ENCODE peak calls at places on chromosomes 4 and X, in four cellular contexts. N is breast epithelium, F is PC-9, I is testis. J is an unnamed sample. For H3K36me3, the result is how much of the 10 kb centered on the place peaks cover.

GRCh38 chr4:161320377-161320776 is 843.4 kb downstream of the FSTL5 start:
- DNase-seq in N (no peak), F (peak), I (peak), J (no peak)

GRCh38 chr4:53576676-53577372 is 14.5 kb downstream of the LNX1 start:
- DNase-seq in F (no peak), I (no peak), N (no peak), J (no peak)

GRCh38 chrX:107712231-107713204 is 63.1 kb downstream of the TSC22D3 start:
- DNase-seq in I (peak), N (no peak), F (no peak), J (peak)

GRCh38 chr4:183392377-183392776 is 52.1 kb upstream of the CDKN2AIP start:
- DNase-seq in I (no peak), F (no peak), N (no peak), J (no peak)

GRCh38 chr4:25030283-25031076 is at the start of gene LGI2:
- DNase-seq in I (peak), F (no peak), N (no peak), J (no peak)

GRCh38 chr4:118758293-118758692 is 73.1 kb downstream of the METTL14 start:
- DNase-seq in N (no peak), F (no peak), I (no peak), J (no peak)

GRCh38 chr4:1172971-1173757 is 781 bp upstream of the SPON2 start:
- DNase-seq in F (no peak), I (peak), N (no peak), J (no peak)

GRCh38 chr4:51831133-51831532 is 11.8 kb upstream of the DCUN1D4 start:
- DNase-seq in I (peak), F (peak), N (no peak), J (peak)

GRCh38 chr4:8148159-8148558 is 10.5 kb downstream of the ABLIM2 start:
- DNase-seq in N (no peak), I (no peak), F (no peak), J (no peak)
- H3K4me3 ChIP-seq in N (no peak), I (no peak), F (no peak), J (no peak)

GRCh38 chr4:77052352-77052751 is 23.4 kb downstream of the CCNI start:
- DNase-seq in N (no peak), F (peak), I (no peak), J (peak)
- H3K36me3 ChIP-seq in N (under half), F (under half), I (under half), J (under half)

GRCh38 chr4:107279729-107280128 is 243.6 kb upstream of the DKK2 start:
- DNase-seq in I (no peak), F (no peak), N (no peak), J (no peak)
- H3K4me3 ChIP-seq in I (no peak), F (no peak), N (no peak), J (no peak)

GRCh38 chr4:75919914-75920313 is 17.7 kb upstream of the PPEF2 start:
- DNase-seq in I (no peak), F (no peak), N (no peak), J (no peak)

GRCh38 chr4:75920327-75920726 is 18.1 kb upstream of the PPEF2 start:
- DNase-seq in I (no peak), F (no peak), N (no peak), J (no peak)

GRCh38 chr4:75921910-75922309 is 18.9 kb downstream of the NAAA start:
- DNase-seq in N (no peak), F (no peak), I (no peak), J (no peak)

GRCh38 chr4:75922588-75922987 is 18.2 kb downstream of the NAAA start:
- DNase-seq in I (no peak), F (no peak), N (no peak), J (no peak)

DNA sequence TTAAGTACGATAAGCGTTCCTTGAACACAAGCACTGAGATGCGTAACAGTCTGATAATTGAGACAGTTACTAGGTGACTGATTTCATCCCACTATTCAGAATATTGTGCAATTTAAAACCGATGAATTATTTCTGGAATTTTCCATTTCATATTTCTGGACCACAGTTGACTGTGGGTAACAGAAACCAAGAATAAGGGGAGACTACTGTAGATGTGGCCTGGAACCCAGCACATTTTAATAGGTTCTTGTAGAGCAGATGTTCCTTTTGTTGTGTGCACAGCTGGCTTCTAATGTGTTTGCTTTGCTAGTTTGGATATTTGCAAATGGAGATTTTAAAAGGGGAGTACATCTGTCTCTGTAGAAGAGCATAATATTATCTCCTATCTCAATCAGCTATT is 16.5 kb downstream of the NAAA start:
- DNase-seq in F (no peak), I (no peak), N (no peak), J (no peak)
- H3K36me3 ChIP-seq in F (under half), I (under half), N (under half), J (under half)

DNA sequence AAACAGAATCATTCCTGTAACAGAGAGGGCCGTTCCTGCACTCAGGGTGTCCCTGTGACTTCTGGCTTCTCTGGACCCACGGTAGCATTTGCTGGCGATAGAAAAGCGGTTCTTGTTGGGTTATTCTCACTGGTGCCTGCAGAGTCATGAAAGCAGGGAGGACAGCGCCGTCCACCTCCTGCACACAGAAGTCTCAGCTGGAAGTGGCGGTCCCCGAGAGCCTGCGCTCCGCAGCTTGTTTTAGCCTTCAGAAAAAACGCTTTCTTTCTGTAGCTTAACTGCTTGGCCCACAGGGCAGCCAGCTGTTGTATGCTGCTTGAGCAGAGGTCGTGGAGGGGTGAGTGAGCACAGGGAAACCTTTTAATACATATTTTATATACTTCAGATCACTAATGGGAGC is 400.7 kb upstream of the FAT1 start:
- DNase-seq in F (no peak), N (no peak), I (no peak), J (no peak)
- H3K4me3 ChIP-seq in F (no peak), N (no peak), I (no peak), J (no peak)

DNA sequence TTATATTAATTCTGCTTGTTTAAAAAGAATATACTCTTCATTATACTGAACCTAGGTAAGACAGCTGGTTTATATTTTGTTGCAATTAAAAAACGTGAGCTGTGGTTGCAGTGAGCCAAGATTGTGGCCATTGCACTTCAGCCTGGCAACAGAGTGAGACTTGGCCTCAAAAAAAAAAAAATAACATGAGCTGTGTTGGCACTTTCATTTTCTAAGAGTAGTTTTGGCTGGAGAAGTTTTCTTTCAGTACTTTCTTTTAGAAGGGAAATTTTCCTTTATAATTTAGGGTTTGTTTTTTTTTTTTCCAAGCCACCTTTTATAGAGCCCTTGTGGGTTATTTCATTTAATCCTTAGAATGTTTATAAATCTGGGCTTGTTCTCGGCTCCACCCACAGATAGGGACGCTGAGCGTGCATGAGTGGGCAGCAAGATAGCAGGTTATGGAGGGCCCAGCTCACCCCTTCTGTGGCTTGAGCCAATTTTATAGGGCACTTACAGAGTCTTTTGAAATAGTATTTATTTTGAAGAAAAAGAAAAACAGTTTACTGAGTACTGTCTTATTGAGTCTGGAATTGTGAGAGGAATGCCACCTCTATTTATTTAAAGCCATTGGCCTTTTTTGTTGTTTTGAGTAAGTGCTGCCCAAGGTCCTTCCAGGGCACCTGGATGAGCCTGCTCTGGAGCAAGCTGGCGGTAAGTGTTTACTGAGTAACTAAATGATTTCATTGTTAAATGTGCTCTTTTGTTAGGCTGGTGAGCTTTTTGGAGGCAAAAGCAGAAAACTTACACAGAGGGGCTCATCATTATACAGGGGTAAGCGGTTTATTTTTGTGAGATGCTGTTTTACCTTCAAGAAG is 60.9 kb downstream of the HTT start:
- DNase-seq in F (no peak), I (no peak), N (no peak), J (no peak)
- H3K36me3 ChIP-seq in F (under half), I (under half), N (under half), J (half or more)

GRCh38 chr4:153259679-153260078 is 55.4 kb downstream of the TRIM2 start:
- DNase-seq in I (no peak), N (no peak), F (no peak), J (no peak)
- H3K4me3 ChIP-seq in I (no peak), N (no peak), F (no peak), J (no peak)

DNA sequence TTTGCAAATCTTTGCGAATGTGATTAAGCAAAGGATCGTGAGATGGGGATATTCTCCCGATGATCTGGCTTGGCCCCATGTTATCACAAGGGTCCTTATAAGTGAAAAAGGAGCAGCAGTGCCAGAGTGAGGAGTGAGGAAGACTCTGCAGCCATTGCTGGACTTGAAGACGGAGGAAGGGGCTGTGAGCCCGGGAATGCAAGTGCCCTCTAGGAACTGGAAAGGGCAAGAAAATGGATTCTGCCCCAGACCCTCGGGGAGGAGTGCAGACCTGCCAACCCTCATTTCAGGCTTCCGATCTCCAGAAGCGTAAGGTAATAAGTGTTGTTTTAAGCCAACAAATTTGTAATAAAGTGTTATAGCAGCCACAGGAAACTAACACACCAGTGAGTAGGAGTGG is 76.3 kb downstream of the EVC start:
- DNase-seq in I (no peak), N (no peak), F (no peak), J (peak)
- H3K36me3 ChIP-seq in I (under half), N (under half), F (under half), J (under half)

GRCh38 chrX:49272426-49272825 is 2.8 kb downstream of the PPP1R3F start:
- DNase-seq in N (no peak), F (no peak), I (no peak), J (no peak)
- H3K4me3 ChIP-seq in N (no peak), F (no peak), I (no peak), J (no peak)

J was measured in adrenal gland.